ENCODE peak calls at places on chromosomes 6 and 20, in nine cellular contexts. B is aorta, K is skeletal muscle cell, A is HFF-Myc, Z is astrocyte of the spinal cord, C is heart left ventricle, H is dorsolateral prefrontal cortex, N is bronchial epithelial cell, X is kidney epithelial cell. L is an unnamed sample.

GRCh38 chr20:5272268-5272667 is 44.5 kb downstream of the PROKR2 start:
- DNase-seq in C (no peak), N (no peak), A (no peak), K (no peak), H (no peak), B (no peak), Z (no peak), X (no peak), L (no peak)

GRCh38 chr20:37627767-37628130 is 66.1 kb upstream of the CTNNBL1 start:
- DNase-seq in C (no peak), Z (no peak), H (no peak), A (no peak), B (no peak), X (no peak), K (no peak), N (no peak), L (no peak)

GRCh38 chr6:167569041-167569805 is 244.3 kb downstream of the TTLL2 start:
- DNase-seq in A (no peak), Z (no peak), B (no peak), C (no peak), H (peak), K (no peak), X (no peak), N (no peak), L (peak)

GRCh38 chr6:106546322-106547052 is 82.8 kb downstream of the RTN4IP1 start:
- DNase-seq in Z (peak), C (no peak), K (peak), X (peak), N (peak), A (no peak), H (no peak), B (no peak), L (no peak)

GRCh38 chr6:347232-347631 is 44.3 kb upstream of the IRF4 start:
- DNase-seq in X (no peak), H (no peak), N (no peak), B (no peak), K (no peak), A (no peak), C (no peak), Z (no peak), L (no peak)

GRCh38 chr6:106446287-106446885 is 85.9 kb downstream of the CRYBG1 start:
- DNase-seq in N (no peak), H (no peak), A (no peak), K (no peak), Z (peak), X (no peak), B (no peak), C (no peak), L (no peak)

GRCh38 chr6:116536216-116536621 is 9.3 kb downstream of the TRAPPC3L start:
- DNase-seq in Z (peak), H (no peak), A (no peak), B (no peak), K (no peak), C (no peak), X (peak), N (peak), L (peak)

GRCh38 chr6:42339991-42340401 is 111.7 kb downstream of the TRERF1 start:
- DNase-seq in H (no peak), C (no peak), Z (no peak), A (no peak), X (no peak), B (no peak), N (peak), K (no peak), L (no peak)

GRCh38 chr6:7468382-7469081 is 72.9 kb upstream of the DSP start:
- DNase-seq in H (peak), A (no peak), K (peak), N (peak), X (peak), C (peak), B (no peak), Z (peak), L (no peak)

GRCh38 chr20:36866681-36867485 is 9.1 kb upstream of the TLDC2 start:
- DNase-seq in H (no peak), B (no peak), C (peak), K (no peak), A (no peak), X (no peak), N (no peak), Z (peak), L (no peak)

GRCh38 chr20:47357296-47358051 is 975 bp upstream of the ZMYND8 start:
- DNase-seq in H (peak), Z (peak), A (peak), B (peak), K (peak), X (peak), N (peak), C (peak), L (peak)

DNA sequence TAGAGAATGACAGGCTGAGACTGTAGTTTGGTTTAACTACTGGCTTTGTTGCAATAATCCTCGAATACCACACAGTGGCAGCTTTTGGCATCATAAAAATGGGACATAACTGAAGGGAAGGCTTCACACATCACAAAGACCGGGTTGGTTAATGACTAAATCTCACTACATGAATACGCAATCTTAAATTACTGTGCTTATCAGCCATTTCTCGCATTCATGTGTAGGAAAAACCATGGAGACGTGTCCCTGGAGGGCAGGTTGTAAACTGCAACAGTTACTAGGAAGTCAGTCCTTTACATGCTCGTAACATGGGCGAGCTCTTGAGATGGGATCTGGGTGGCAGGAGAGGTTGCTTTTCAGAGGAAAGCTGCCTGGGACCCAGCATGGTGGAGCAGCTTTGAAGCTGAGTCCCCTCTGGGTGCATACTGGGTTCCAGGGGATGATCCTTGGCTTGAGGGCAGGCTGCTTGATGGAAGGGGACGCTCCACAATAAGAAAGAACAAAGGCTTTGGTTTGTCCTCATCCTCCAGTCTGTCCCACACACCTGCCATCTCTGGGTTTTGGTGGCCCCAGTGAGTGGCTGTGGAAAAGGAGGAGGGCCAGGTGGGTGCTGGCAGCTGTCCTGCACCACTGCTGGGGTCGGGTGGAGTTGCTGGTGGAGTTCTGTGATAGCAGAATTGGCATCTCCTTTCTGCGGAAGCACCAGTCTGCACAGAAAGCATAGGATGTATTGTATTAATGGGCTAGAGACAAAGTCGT is 2.1 kb downstream of the RPS21 start:
- DNase-seq in H (no peak), C (no peak), N (no peak), B (no peak), X (no peak), A (no peak), K (no peak), Z (no peak), L (no peak)
- H3K4me3 ChIP-seq in H (no peak), C (no peak), N (no peak), B (no peak), X (no peak), A (peak), K (no peak), Z (no peak), L (no peak)

GRCh38 chr20:58382096-58382495 is 6.9 kb upstream of the VAPB start:
- DNase-seq in B (no peak), Z (no peak), H (no peak), N (no peak), K (no peak), X (no peak), A (no peak), C (no peak), L (no peak)
- H3K4me3 ChIP-seq in B (no peak), Z (no peak), H (no peak), N (no peak), K (no peak), X (no peak), A (no peak), C (no peak), L (no peak)

GRCh38 chr6:135086414-135086764 is 31.8 kb upstream of the HBS1L start:
- DNase-seq in Z (no peak), B (no peak), X (no peak), N (no peak), H (no peak), A (no peak), C (no peak), K (no peak), L (no peak)
- H3K4me3 ChIP-seq in Z (no peak), B (no peak), X (no peak), N (no peak), H (no peak), A (no peak), C (no peak), K (no peak), L (no peak)

GRCh38 chr6:112017760-112018537 is 36.0 kb upstream of the CCN6 start:
- DNase-seq in K (no peak), X (no peak), Z (no peak), A (no peak), N (no peak), C (no peak), B (no peak), H (no peak), L (no peak)
- H3K4me3 ChIP-seq in K (no peak), X (no peak), Z (no peak), A (no peak), N (no peak), C (no peak), B (no peak), H (no peak), L (no peak)

GRCh38 chr6:36926711-36927110 is 27.8 kb upstream of the PI16 start:
- DNase-seq in K (no peak), H (no peak), X (no peak), Z (peak), A (no peak), C (no peak), B (peak), N (no peak), L (no peak)

GRCh38 chr6:36927114-36927513 is 27.4 kb upstream of the PI16 start:
- DNase-seq in H (no peak), A (no peak), X (no peak), C (no peak), N (no peak), Z (no peak), K (no peak), B (no peak), L (no peak)

GRCh38 chr6:36928547-36928918 is 26.0 kb upstream of the PI16 start:
- DNase-seq in Z (no peak), A (no peak), C (no peak), B (peak), K (no peak), H (no peak), N (no peak), X (no peak), L (no peak)

GRCh38 chr6:36929152-36929551 is 25.4 kb upstream of the PI16 start:
- DNase-seq in K (no peak), H (no peak), C (no peak), Z (no peak), B (peak), A (no peak), N (no peak), X (no peak), L (no peak)

DNA sequence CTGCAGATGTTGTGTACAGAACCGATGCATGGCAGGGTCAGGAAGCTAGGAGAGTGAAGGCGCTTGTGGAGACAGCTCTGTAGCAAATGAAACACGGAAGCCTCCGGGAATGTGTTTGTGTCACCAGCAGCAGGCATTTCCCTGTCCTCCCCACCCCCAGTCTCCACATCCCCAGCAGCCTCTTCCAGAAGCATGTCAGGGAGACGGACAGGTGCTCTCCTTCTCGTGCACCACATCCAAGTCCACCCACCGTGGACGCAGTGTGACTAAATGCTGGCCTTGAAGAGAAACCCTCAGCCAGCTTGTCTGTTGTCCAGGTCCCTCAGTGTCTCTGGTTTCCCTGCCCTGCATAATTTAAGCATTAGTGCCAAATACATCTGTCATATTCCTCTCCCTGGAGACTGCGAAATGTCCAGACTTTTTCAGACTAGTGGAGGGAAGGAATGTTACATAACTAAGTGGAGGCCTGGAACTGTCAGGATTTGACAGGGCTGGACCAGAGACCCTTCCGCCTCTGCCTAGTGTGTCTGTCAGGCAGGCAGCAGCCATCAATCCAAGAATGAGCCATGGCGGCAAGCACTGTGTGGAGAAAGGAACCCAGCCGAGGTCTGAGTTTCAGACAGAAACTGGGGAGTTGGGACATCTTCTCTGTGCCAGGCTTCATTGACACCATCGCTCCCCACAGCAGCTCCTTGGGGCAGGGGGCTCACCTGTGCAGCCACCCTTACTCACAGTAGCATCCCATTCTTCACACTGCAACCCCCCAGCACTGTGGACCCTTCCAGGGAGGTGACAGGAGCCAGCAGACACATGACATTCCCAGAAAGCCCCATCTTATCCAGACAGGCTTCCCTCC is 26.6 kb upstream of the PI16 start:
- DNase-seq in K (no peak), B (peak), N (no peak), A (no peak), H (no peak), C (peak), X (no peak), Z (no peak), L (no peak)
- H3K4me3 ChIP-seq in K (no peak), B (no peak), N (no peak), A (no peak), H (no peak), C (no peak), X (no peak), Z (no peak), L (no peak)

GRCh38 chr6:85452441-85452881 is 2.6 kb downstream of the NT5E start:
- DNase-seq in N (peak), X (no peak), C (no peak), B (no peak), H (no peak), K (peak), A (peak), Z (peak), L (no peak)

GRCh38 chr6:85455627-85456026 is 5.7 kb downstream of the NT5E start:
- DNase-seq in B (no peak), C (no peak), H (no peak), K (no peak), X (no peak), N (no peak), Z (no peak), A (no peak), L (no peak)

GRCh38 chr6:85453052-85453451 is 3.2 kb downstream of the NT5E start:
- DNase-seq in C (no peak), A (no peak), B (no peak), H (no peak), K (no peak), X (no peak), N (no peak), Z (no peak), L (no peak)

GRCh38 chr6:85451586-85452306 is 1.9 kb downstream of the NT5E start:
- DNase-seq in B (no peak), N (no peak), C (no peak), A (no peak), X (no peak), H (no peak), K (no peak), Z (no peak), L (no peak)

DNA sequence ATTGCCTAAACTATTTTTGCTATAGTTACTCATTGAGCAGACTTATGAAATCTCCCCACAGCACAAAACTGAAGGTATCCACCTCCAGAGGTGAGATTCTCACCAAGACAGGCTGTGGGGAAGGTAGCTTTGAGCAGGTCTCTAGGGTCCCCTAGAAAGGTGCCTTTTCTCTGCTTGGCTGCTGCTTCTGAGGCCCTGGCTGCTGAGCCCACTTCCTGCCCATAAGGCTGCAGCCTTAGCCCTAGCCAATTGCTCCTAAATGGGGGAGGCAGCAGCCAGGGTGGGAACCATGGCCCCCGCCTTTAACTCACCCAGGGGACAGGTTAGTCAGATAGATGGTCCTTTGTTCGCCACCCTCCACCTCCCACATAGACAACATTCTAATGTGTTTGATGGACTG is 3.6 kb downstream of the NT5E start:
- DNase-seq in K (no peak), Z (no peak), A (no peak), B (no peak), X (no peak), N (no peak), C (no peak), H (no peak), L (no peak)
- H3K4me3 ChIP-seq in K (peak), Z (peak), A (no peak), B (no peak), X (no peak), N (no peak), C (no peak), H (no peak), L (no peak)

GRCh38 chr20:50340586-50340985 is 150.0 kb downstream of the CEBPB start:
- DNase-seq in A (no peak), H (no peak), B (peak), C (no peak), Z (no peak), K (no peak), N (no peak), X (no peak), L (no peak)

GRCh38 chr20:50337521-50338466 is 147.2 kb downstream of the CEBPB start:
- DNase-seq in K (no peak), N (no peak), Z (no peak), H (no peak), A (no peak), C (no peak), B (peak), X (no peak), L (no peak)

GRCh38 chr20:50341050-50341449 is 150.4 kb downstream of the CEBPB start:
- DNase-seq in X (no peak), C (no peak), A (no peak), K (no peak), H (no peak), Z (no peak), B (peak), N (no peak), L (no peak)

GRCh38 chr20:50338479-50339195 is 148.0 kb downstream of the CEBPB start:
- DNase-seq in H (no peak), N (no peak), B (no peak), X (no peak), Z (peak), A (no peak), K (no peak), C (peak), L (no peak)

GRCh38 chr20:50339196-50339901 is 148.7 kb downstream of the CEBPB start:
- DNase-seq in X (no peak), B (no peak), C (no peak), K (no peak), Z (peak), H (no peak), A (no peak), N (no peak), L (no peak)
- H3K4me3 ChIP-seq in X (no peak), B (no peak), C (peak), K (no peak), Z (no peak), H (no peak), A (no peak), N (no peak), L (no peak)

GRCh38 chr6:133820208-133820607 is 68.7 kb upstream of the TCF21 start:
- DNase-seq in A (no peak), N (no peak), X (no peak), K (no peak), C (no peak), H (no peak), Z (no peak), B (no peak), L (no peak)

GRCh38 chr6:133815313-133815712 is 73.6 kb upstream of the TCF21 start:
- DNase-seq in Z (no peak), B (no peak), K (no peak), X (no peak), C (no peak), H (no peak), A (no peak), N (no peak), L (no peak)

GRCh38 chr6:133814797-133815196 is 74.1 kb upstream of the TCF21 start:
- DNase-seq in Z (peak), X (peak), K (peak), C (no peak), N (peak), B (no peak), H (no peak), A (no peak), L (no peak)

GRCh38 chr6:133818320-133818719 is 70.6 kb upstream of the TCF21 start:
- DNase-seq in C (no peak), A (no peak), Z (no peak), K (no peak), B (no peak), N (no peak), H (no peak), X (no peak), L (no peak)

GRCh38 chr6:133817460-133818047 is 71.4 kb upstream of the TCF21 start:
- DNase-seq in N (no peak), X (no peak), Z (no peak), B (no peak), A (no peak), C (no peak), K (no peak), H (no peak), L (peak)
- H3K4me3 ChIP-seq in N (no peak), X (no peak), Z (no peak), B (no peak), A (no peak), C (no peak), K (no peak), H (no peak), L (no peak)

DNA sequence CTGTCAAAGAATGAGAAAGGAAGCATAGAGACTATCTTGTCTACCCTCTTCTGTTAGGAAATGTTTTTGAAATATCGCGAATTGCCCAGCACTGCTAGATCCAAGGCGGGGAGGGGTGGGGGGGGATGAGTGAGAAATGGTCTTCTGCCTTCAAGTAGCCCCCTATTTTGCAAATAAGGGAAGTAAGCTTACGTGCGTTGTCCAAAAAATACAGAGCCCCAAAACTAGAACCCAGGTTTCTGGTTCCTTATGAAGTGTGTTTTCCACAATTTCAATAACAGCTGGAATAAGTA is 923 bp upstream of the ILRUN start:
- DNase-seq in A (no peak), X (no peak), Z (no peak), C (no peak), B (no peak), H (no peak), N (no peak), K (no peak), L (no peak)
- H3K4me3 ChIP-seq in A (peak), X (peak), Z (peak), C (peak), B (peak), H (peak), N (peak), K (peak), L (peak)